ENCODE peak calls at places on chromosomes 11 and 22, in eight cellular contexts. P is AG10803, U is neural progenitor cell, N is fibroblast of lung, X is upper lobe of right lung, A is Caco-2, V is OCI-LY7, D is brain microvascular endothelial cell. R is an unnamed sample.

GRCh38 chr11:12248330-12248729 is 129.0 kb upstream of the PARVA start:
- DNase-seq in P (no peak), U (peak), N (peak), X (peak), A (peak), V (no peak), D (no peak), R (no peak)

GRCh38 chr11:30992513-30992849 is 377.1 kb downstream of the DCDC1 start:
- DNase-seq in P (no peak), U (no peak), N (peak), X (no peak), A (no peak), V (peak), D (no peak), R (no peak)

GRCh38 chr11:94398101-94398500 is 3.1 kb downstream of the GPR83 start:
- DNase-seq in P (no peak), U (no peak), N (no peak), X (no peak), A (no peak), V (no peak), D (no peak), R (no peak)

GRCh38 chr11:114315749-114316368 is 19.7 kb downstream of the NNMT start:
- DNase-seq in P (no peak), U (no peak), N (no peak), X (no peak), A (peak), V (no peak), D (no peak), R (no peak)

GRCh38 chr22:35740616-35741015 is 22.9 kb downstream of the APOL5 start:
- DNase-seq in P (no peak), U (no peak), N (no peak), X (no peak), A (no peak), V (no peak), D (no peak), R (no peak)

GRCh38 chr22:41862530-41863266 is 29.8 kb downstream of the SREBF2 start:
- DNase-seq in P (peak), U (no peak), N (peak), X (no peak), A (no peak), V (peak), D (no peak), R (no peak)

GRCh38 chr11:1564535-1565172 is 7.4 kb downstream of the DUSP8 start:
- DNase-seq in P (peak), U (peak), N (peak), X (peak), A (no peak), V (peak), D (peak), R (peak)

GRCh38 chr11:21133244-21133643 is 463.9 kb downstream of the NELL1 start:
- DNase-seq in P (no peak), U (no peak), N (no peak), X (no peak), A (no peak), V (no peak), D (no peak), R (no peak)

GRCh38 chr11:120766318-120766717 is 254.8 kb downstream of the GRIK4 start:
- DNase-seq in P (no peak), U (no peak), N (no peak), X (no peak), A (no peak), V (no peak), D (no peak), R (no peak)

GRCh38 chr22:38262051-38262795 is 10.6 kb downstream of the TMEM184B start:
- DNase-seq in P (no peak), U (peak), N (peak), X (peak), A (peak), V (peak), D (no peak), R (no peak)

GRCh38 chr11:64246874-64247728 is at the start of gene PPP1R14B:
- DNase-seq in P (peak), U (peak), N (peak), X (peak), A (peak), V (peak), D (peak), R (peak)

GRCh38 chr22:49295851-49296560 is 531.7 kb downstream of the BRD1 start:
- DNase-seq in P (no peak), U (no peak), N (no peak), X (peak), A (no peak), V (no peak), D (no peak), R (no peak)

GRCh38 chr11:17807034-17807433 is 72.5 kb downstream of the KCNC1 start:
- DNase-seq in P (peak), U (no peak), N (peak), X (no peak), A (no peak), V (no peak), D (no peak), R (no peak)

GRCh38 chr11:87493516-87493915 is 455.8 kb downstream of the TMEM135 start:
- DNase-seq in P (peak), U (peak), N (peak), X (no peak), A (no peak), V (no peak), D (no peak), R (no peak)

GRCh38 chr11:110131386-110132123 is 38.4 kb downstream of the ZC3H12C start:
- DNase-seq in P (no peak), U (peak), N (no peak), X (no peak), A (no peak), V (no peak), D (no peak), R (no peak)

GRCh38 chr11:57131080-57131790 is 50.5 kb upstream of the LRRC55 start:
- DNase-seq in P (peak), U (peak), N (peak), X (no peak), A (peak), V (no peak), D (peak), R (no peak)

GRCh38 chr11:106695506-106695905 is 322.8 kb downstream of the GUCY1A2 start:
- DNase-seq in P (peak), U (no peak), N (peak), X (no peak), A (no peak), V (no peak), D (peak), R (no peak)

GRCh38 chr11:116488836-116489389 is 283.9 kb downstream of the BUD13 start:
- DNase-seq in P (no peak), U (no peak), N (no peak), X (no peak), A (peak), V (no peak), D (no peak), R (no peak)

GRCh38 chr11:69001301-69002081 is 11.6 kb downstream of the MRGPRF start:
- DNase-seq in P (no peak), U (no peak), N (no peak), X (peak), A (peak), V (no peak), D (no peak), R (no peak)
- TF ChIP-seq CTCF in P (no peak), U (no peak), N (no peak), X (no peak), A (no peak), V (no peak), D (no peak), R (no peak)

GRCh38 chr22:42905217-42905616 is 48.1 kb upstream of the ARFGAP3 start:
- DNase-seq in P (no peak), U (no peak), N (no peak), X (peak), A (no peak), V (no peak), D (no peak), R (no peak)

GRCh38 chr22:42904049-42904448 is 47.0 kb upstream of the ARFGAP3 start:
- DNase-seq in P (no peak), U (no peak), N (no peak), X (no peak), A (no peak), V (no peak), D (no peak), R (no peak)

GRCh38 chr22:42905702-42906183 is 48.7 kb upstream of the ARFGAP3 start:
- DNase-seq in P (no peak), U (no peak), N (no peak), X (peak), A (no peak), V (no peak), D (no peak), R (no peak)

GRCh38 chr22:42902875-42903510 is 45.9 kb upstream of the ARFGAP3 start:
- DNase-seq in P (peak), U (peak), N (no peak), X (no peak), A (no peak), V (no peak), D (no peak), R (no peak)

DNA sequence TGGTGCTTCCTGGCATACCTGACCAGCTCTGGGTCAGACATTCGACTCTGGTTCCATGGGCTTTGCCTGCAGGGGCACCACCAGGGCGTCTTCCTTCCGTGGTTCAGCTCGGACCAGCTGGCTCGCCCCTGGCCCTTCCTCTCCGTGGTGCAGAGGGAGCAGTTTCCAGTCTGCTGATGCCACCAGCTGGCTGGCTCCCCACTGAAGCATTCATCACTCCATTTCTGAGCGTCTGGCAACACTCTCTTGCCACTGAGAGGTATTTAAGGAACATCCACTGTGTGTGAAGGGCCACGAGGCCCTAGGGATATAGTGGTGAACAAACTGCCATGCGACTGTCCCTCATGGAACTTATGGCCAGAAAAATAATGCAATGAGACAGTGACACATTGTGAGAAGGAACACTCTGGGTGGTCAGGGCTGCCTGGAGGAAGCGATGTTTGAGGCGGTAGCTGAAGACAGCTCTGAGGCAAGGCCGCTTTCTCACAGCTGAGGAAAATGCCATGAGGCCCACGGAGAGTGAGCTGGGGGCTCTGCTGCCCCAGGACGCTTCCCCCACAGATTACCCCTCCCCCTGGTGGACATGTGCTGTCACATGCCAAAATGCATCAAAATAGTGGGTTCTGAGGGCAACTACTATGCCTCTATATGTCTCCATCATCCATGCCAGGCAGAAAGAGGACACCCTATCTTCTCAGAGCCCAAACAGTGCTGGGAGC is 44.9 kb upstream of the ARFGAP3 start:
- DNase-seq in P (no peak), U (no peak), N (no peak), X (no peak), A (no peak), V (peak), D (no peak), R (no peak)
- TF ChIP-seq CTCF in P (peak), U (peak), N (no peak), X (peak), A (peak), V (peak), D (peak), R (peak)

GRCh38 chr11:111762981-111763643 is 3.1 kb downstream of the PPP2R1B start:
- DNase-seq in P (no peak), U (peak), N (peak), X (no peak), A (no peak), V (no peak), D (no peak), R (no peak)
- TF ChIP-seq CTCF in P (peak), U (peak), N (peak), X (no peak), A (no peak), V (peak), D (peak), R (peak)

GRCh38 chr22:43955040-43955882 is at the start of gene SAMM50:
- DNase-seq in P (peak), U (peak), N (peak), X (peak), A (peak), V (peak), D (peak), R (peak)
- TF ChIP-seq CTCF in P (no peak), U (no peak), N (no peak), X (peak), A (no peak), V (peak), D (no peak), R (peak)

R was measured in astrocyte of the cerebellum.